ENCODE peak calls at places on chromosomes 7 and 10, in six cellular contexts. E, O, G, F, S and R are unnamed samples.

GRCh38 chr7:151736403-151736909 is 140.5 kb downstream of the PRKAG2 start:
- DNase-seq in E (peak; percentile 72), F (peak; percentile 68), G (no peak), O (no peak), S (no peak), R (peak; percentile 93)

GRCh38 chr7:106376026-106376799 is 91.4 kb upstream of the NAMPT start:
- DNase-seq in E (no peak), O (no peak), S (no peak), F (no peak), G (no peak), R (no peak)

GRCh38 chr10:104577171-104577570 is 63.9 kb upstream of the SORCS3 start:
- DNase-seq in S (no peak), E (no peak), G (no peak), O (no peak), F (no peak), R (no peak)

GRCh38 chr10:124842721-124843120 is 41.1 kb downstream of the ABRAXAS2 start:
- DNase-seq in F (no peak), E (no peak), G (no peak), S (no peak), O (no peak), R (no peak)

GRCh38 chr10:88819290-88819689 is 16.8 kb downstream of the LIPM start:
- DNase-seq in G (no peak), E (no peak), S (no peak), O (no peak), F (no peak), R (peak; percentile 45)

GRCh38 chr7:125675628-125676027 is 746.0 kb upstream of the POT1 start:
- DNase-seq in S (no peak), F (no peak), O (no peak), E (no peak), G (no peak), R (no peak)

GRCh38 chr10:84845628-84846261 is 517.4 kb downstream of the CCSER2 start:
- DNase-seq in S (peak; percentile 54), E (no peak), G (peak; percentile 38), O (no peak), F (peak; percentile 39), R (no peak)

GRCh38 chr10:113895018-113895417 is 40.6 kb downstream of the NHLRC2 start:
- DNase-seq in S (no peak), O (no peak), E (no peak), G (no peak), F (no peak), R (peak; percentile 63)

GRCh38 chr10:80545258-80545881 is 7.7 kb downstream of the SH2D4B start:
- DNase-seq in O (no peak), S (no peak), E (no peak), F (no peak), G (no peak), R (no peak)

GRCh38 chr7:137981668-137982067 is 20.2 kb downstream of the CREB3L2 start:
- DNase-seq in E (no peak), O (no peak), F (no peak), G (peak; percentile 86), S (no peak), R (no peak)

GRCh38 chr10:106625761-106626160 is 538.7 kb downstream of the SORCS1 start:
- DNase-seq in O (no peak), G (no peak), F (no peak), E (no peak), S (no peak), R (no peak)

GRCh38 chr10:57362811-57363210 is 904.9 kb downstream of the IPMK start:
- DNase-seq in F (no peak), S (no peak), O (no peak), G (no peak), E (no peak), R (no peak)

GRCh38 chr10:58952747-58953466 is 223.5 kb upstream of the PHYHIPL start:
- DNase-seq in F (peak; percentile 74), O (peak; percentile 60), E (no peak), S (no peak), G (peak; percentile 55), R (peak; percentile 65)

GRCh38 chr7:86643478-86644281 is at the start of gene GRM3:
- DNase-seq in G (no peak), E (peak; percentile 24), O (no peak), F (peak; percentile 91), S (no peak), R (no peak)

GRCh38 chr10:116607336-116607735 is 13.4 kb upstream of the PNLIPRP2 start:
- DNase-seq in O (no peak), S (no peak), G (no peak), E (no peak), F (no peak), R (no peak)

GRCh38 chr7:24134535-24134934 is 149.5 kb upstream of the NPY start:
- DNase-seq in S (no peak), O (no peak), G (no peak), E (no peak), F (no peak), R (no peak)

GRCh38 chr7:44563171-44563679 is 10.5 kb downstream of the DDX56 start:
- DNase-seq in O (peak; percentile 13), G (no peak), F (no peak), E (no peak), S (peak; percentile 74), R (no peak)

GRCh38 chr10:130430291-130430690 is 294.1 kb downstream of the GLRX3 start:
- DNase-seq in F (no peak), S (no peak), E (no peak), G (no peak), O (no peak), R (no peak)

GRCh38 chr10:71701733-71702132 is 17.8 kb downstream of the C10orf105 start:
- DNase-seq in F (no peak), S (no peak), O (no peak), G (no peak), E (no peak), R (no peak)

GRCh38 chr7:7956531-7957221 is 11.9 kb upstream of the GLCCI1 start:
- DNase-seq in E (no peak), O (no peak), F (no peak), G (no peak), S (no peak), R (peak; percentile 72)

GRCh38 chr7:138735399-138735798 is 34.2 kb upstream of the SVOPL start:
- DNase-seq in F (no peak), O (no peak), E (no peak), S (no peak), G (no peak), R (no peak)

GRCh38 chr7:107563072-107563760 is 504 bp downstream of the COG5 start:
- DNase-seq in S (no peak), O (peak; percentile 60), F (peak; percentile 74), E (no peak), G (peak; percentile 12), R (no peak)

GRCh38 chr7:103914147-103914899 is 75.1 kb downstream of the RELN start:
- DNase-seq in O (no peak), S (no peak), E (no peak), F (no peak), G (no peak), R (no peak)

GRCh38 chr10:92381543-92381954 is 90.6 kb downstream of the MARCHF5 start:
- DNase-seq in S (no peak), G (no peak), F (peak; percentile 18), E (no peak), O (no peak), R (no peak)

GRCh38 chr7:107964510-107964909 is 38.5 kb downstream of the LAMB1 start:
- DNase-seq in G (no peak), F (no peak), O (no peak), E (no peak), S (no peak), R (no peak)

GRCh38 chr7:114630186-114630824 is 215.7 kb downstream of the FOXP2 start:
- DNase-seq in F (peak; percentile 27), G (peak; percentile 26), S (no peak), E (no peak), O (peak; percentile 78), R (no peak)

GRCh38 chr10:96216775-96217174 is 54.6 kb downstream of the BLNK start:
- DNase-seq in G (no peak), E (no peak), O (no peak), S (no peak), F (no peak), R (no peak)

GRCh38 chr10:80460399-80461207 is 6.5 kb downstream of the TSPAN14 start:
- DNase-seq in F (peak; percentile 90), E (no peak), G (peak; percentile 14), S (no peak), O (peak; percentile 92), R (peak; percentile 43)

GRCh38 chr10:16183989-16184643 is 252.7 kb upstream of the PTER start:
- DNase-seq in E (no peak), O (no peak), S (no peak), G (no peak), F (no peak), R (peak; percentile 17)

GRCh38 chr7:149871576-149871975 is 2.2 kb upstream of the ATP6V0E2 start:
- DNase-seq in G (no peak), F (no peak), E (no peak), O (no peak), S (no peak), R (no peak)

GRCh38 chr7:31788445-31788844 is 101.4 kb downstream of the PPP1R17 start:
- DNase-seq in O (no peak), E (no peak), F (no peak), S (no peak), G (no peak), R (no peak)

GRCh38 chr10:19421664-19422063 is 373.1 kb downstream of the MALRD1 start:
- DNase-seq in F (peak; percentile 38), S (no peak), G (no peak), O (no peak), E (no peak), R (peak; percentile 12)

GRCh38 chr10:100184426-100185219 is 1.2 kb downstream of the ERLIN1 start:
- DNase-seq in S (no peak), G (peak; percentile 49), F (peak; percentile 19), O (peak; percentile 47), E (no peak), R (peak; percentile 43)
- H3K4me3 ChIP-seq in S (peak overlapping the region; percentile 89), G (peak overlapping the region; percentile 98), F (peak overlapping the region; percentile 75), O (peak overlapping the region; percentile 80), E (peak overlapping the region; percentile 92), R (peak overlapping the region; percentile 80)

GRCh38 chr7:27197137-27198042 is 2.5 kb downstream of the HOXA13 start:
- DNase-seq in E (no peak), G (no peak), F (no peak), O (no peak), S (no peak), R (no peak)
- H3K4me3 ChIP-seq in E (no peak overlapping the region), G (no peak overlapping the region), F (no peak overlapping the region), O (no peak overlapping the region), S (no peak overlapping the region), R (no peak overlapping the region)

GRCh38 chr7:50660040-50660829 is 95.0 kb upstream of the DDC start:
- DNase-seq in F (no peak), S (no peak), E (no peak), O (no peak), G (peak; percentile 41), R (no peak)
- H3K4me3 ChIP-seq in F (no peak overlapping the region), S (no peak overlapping the region), E (no peak overlapping the region), O (no peak overlapping the region), G (no peak overlapping the region), R (no peak overlapping the region)

DNA sequence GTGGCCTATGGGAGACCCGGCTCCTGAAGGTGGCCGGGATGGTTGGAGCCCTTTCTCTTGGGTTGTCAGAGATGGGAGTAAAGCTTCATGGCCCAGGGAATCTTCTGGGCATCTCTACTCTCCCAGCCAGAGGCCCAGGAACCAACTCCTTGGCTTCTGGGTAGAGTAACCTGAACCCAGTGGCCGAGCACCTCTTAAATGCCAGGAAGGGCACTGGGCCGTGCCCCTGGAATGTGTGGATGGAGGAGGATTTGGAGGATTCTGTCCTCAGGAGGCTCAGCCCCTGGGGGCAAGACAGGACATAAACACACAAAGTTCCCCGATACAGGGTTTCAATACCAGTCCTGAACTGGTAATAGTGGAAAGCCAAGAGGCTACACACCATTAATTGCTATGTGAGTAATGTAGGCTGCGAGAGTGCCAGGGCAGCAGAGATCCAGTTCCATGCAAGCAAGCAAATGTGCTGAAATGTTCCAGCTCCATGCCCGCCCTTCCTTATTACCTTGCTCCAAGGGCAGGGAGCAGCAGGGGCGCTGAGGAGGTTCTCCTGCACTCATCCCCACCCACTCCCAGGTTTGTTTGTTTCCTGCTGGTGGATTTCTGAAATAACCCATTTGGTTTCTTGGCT is 1.2 kb downstream of the PALD1 start:
- DNase-seq in O (no peak), S (no peak), F (peak; percentile 36), E (no peak), G (no peak), R (no peak)
- H3K4me3 ChIP-seq in O (no peak overlapping the region), S (peak overlapping the region; percentile 51), F (peak overlapping the region; percentile 94), E (peak overlapping the region; percentile 77), G (peak overlapping the region; percentile 80), R (no peak overlapping the region)